ENCODE peak calls at places on chromosome 14, in five cellular contexts. One of them, this sample, is unnamed.

GRCh38 chr14:92874961-92875360 is 48.0 kb upstream of the CHGA start:
- DNase-seq in activated CD4-positive, alpha-beta T cell treated with anti-CD3 and anti-CD28 coated beads for 1 hour: no peak
- DNase-seq in renal cortical epithelial cell: no peak
- DNase-seq in anterior cingulate cortex: no peak
- DNase-seq in activated B cell treated with CpG ODN at 0.5 μM for 24 hours: no peak
- DNase-seq in this sample: no peak

GRCh38 chr14:33509927-33510535 is 440.8 kb downstream of the EGLN3 start:
- DNase-seq in activated CD4-positive, alpha-beta T cell treated with anti-CD3 and anti-CD28 coated beads for 1 hour: no peak
- DNase-seq in activated B cell treated with CpG ODN at 0.5 μM for 24 hours: no peak
- DNase-seq in renal cortical epithelial cell: peak
- DNase-seq in anterior cingulate cortex: no peak
- DNase-seq in this sample: no peak

GRCh38 chr14:68549057-68549421 is 243.8 kb downstream of the ZFP36L1 start:
- DNase-seq in anterior cingulate cortex: no peak
- DNase-seq in renal cortical epithelial cell: peak
- DNase-seq in activated CD4-positive, alpha-beta T cell treated with anti-CD3 and anti-CD28 coated beads for 1 hour: no peak
- DNase-seq in activated B cell treated with CpG ODN at 0.5 μM for 24 hours: no peak
- DNase-seq in this sample: no peak

GRCh38 chr14:100223332-100224171 is 15.4 kb upstream of the YY1 start:
- DNase-seq in activated CD4-positive, alpha-beta T cell treated with anti-CD3 and anti-CD28 coated beads for 1 hour: no peak
- DNase-seq in anterior cingulate cortex: no peak
- DNase-seq in activated B cell treated with CpG ODN at 0.5 μM for 24 hours: no peak
- DNase-seq in renal cortical epithelial cell: peak
- DNase-seq in this sample: no peak

GRCh38 chr14:37056473-37056872 is 115.9 kb downstream of the SLC25A21 start:
- DNase-seq in activated B cell treated with CpG ODN at 0.5 μM for 24 hours: no peak
- DNase-seq in anterior cingulate cortex: no peak
- DNase-seq in renal cortical epithelial cell: no peak
- DNase-seq in activated CD4-positive, alpha-beta T cell treated with anti-CD3 and anti-CD28 coated beads for 1 hour: no peak
- DNase-seq in this sample: no peak

GRCh38 chr14:23517650-23518329 is 33.8 kb downstream of the ZFHX2 start:
- DNase-seq in anterior cingulate cortex: no peak
- DNase-seq in renal cortical epithelial cell: no peak
- DNase-seq in activated B cell treated with CpG ODN at 0.5 μM for 24 hours: no peak
- DNase-seq in activated CD4-positive, alpha-beta T cell treated with anti-CD3 and anti-CD28 coated beads for 1 hour: no peak
- DNase-seq in this sample: no peak

GRCh38 chr14:34536951-34537676 is 2.4 kb downstream of the EAPP start:
- DNase-seq in renal cortical epithelial cell: peak
- DNase-seq in activated B cell treated with CpG ODN at 0.5 μM for 24 hours: no peak
- DNase-seq in activated CD4-positive, alpha-beta T cell treated with anti-CD3 and anti-CD28 coated beads for 1 hour: no peak
- DNase-seq in anterior cingulate cortex: no peak
- DNase-seq in this sample: no peak

GRCh38 chr14:59482471-59483331 is 1.5 kb downstream of the L3HYPDH start:
- DNase-seq in activated B cell treated with CpG ODN at 0.5 μM for 24 hours: no peak
- DNase-seq in renal cortical epithelial cell: peak
- DNase-seq in anterior cingulate cortex: no peak
- DNase-seq in activated CD4-positive, alpha-beta T cell treated with anti-CD3 and anti-CD28 coated beads for 1 hour: no peak
- DNase-seq in this sample: no peak

GRCh38 chr14:24430682-24431568 is 1.2 kb downstream of the KHNYN start:
- DNase-seq in activated B cell treated with CpG ODN at 0.5 μM for 24 hours: peak
- DNase-seq in anterior cingulate cortex: no peak
- DNase-seq in renal cortical epithelial cell: no peak
- DNase-seq in activated CD4-positive, alpha-beta T cell treated with anti-CD3 and anti-CD28 coated beads for 1 hour: peak
- DNase-seq in this sample: no peak